ENCODE peak calls at places on chromosomes 3 and 15, in seven cellular contexts. U is NB4, X is HepG2, R is Peyer's patch, G is ovary, F is lower leg skin, L is A549. C is an unnamed sample.
A peak's percentile ranks its signal among the peaks of the same experiment; 100 is the strongest.

GRCh38 chr3:113832477-113833164 is 6.0 kb upstream of the GRAMD1C start:
- DNase-seq in U (no peak), X (peak; percentile 42), F (no peak), R (no peak), G (no peak), L (no peak), C (no peak)

GRCh38 chr3:165462616-165463334 is 266.6 kb upstream of the SLITRK3 start:
- DNase-seq in L (no peak), G (no peak), R (no peak), U (no peak), X (no peak), F (no peak), C (no peak)

GRCh38 chr15:67196672-67197363 is 57.6 kb downstream of the AAGAB start:
- DNase-seq in R (no peak), F (no peak), X (no peak), G (no peak), L (no peak), U (no peak), C (no peak)

GRCh38 chr3:50550079-50550736 is 17.3 kb downstream of the C3orf18 start:
- DNase-seq in F (no peak), U (peak; percentile 59), X (peak; percentile 36), L (peak; percentile 52), G (peak; percentile 62), R (peak; percentile 48), C (peak; percentile 40)

GRCh38 chr3:101084404-101084803 is 91.2 kb upstream of the ABI3BP start:
- DNase-seq in U (no peak), L (no peak), G (no peak), X (no peak), F (no peak), R (no peak), C (no peak)

GRCh38 chr15:23994273-23994672 is 307.2 kb upstream of the NDN start:
- DNase-seq in R (no peak), G (no peak), L (no peak), U (no peak), X (no peak), F (no peak), C (no peak)

GRCh38 chr3:113791381-113791780 is 44.5 kb downstream of the ATP6V1A start:
- DNase-seq in G (no peak), U (no peak), L (no peak), F (no peak), R (no peak), X (no peak), C (no peak)

GRCh38 chr3:57088503-57088902 is 28.0 kb downstream of the SPATA12 start:
- DNase-seq in R (no peak), F (no peak), G (no peak), X (no peak), U (no peak), L (no peak), C (no peak)

GRCh38 chr3:187739125-187739560 is 6.1 kb downstream of the BCL6 start:
- DNase-seq in L (no peak), R (peak; percentile 35), U (peak; percentile 32), G (peak; percentile 69), F (no peak), X (no peak), C (peak; percentile 77)

GRCh38 chr3:171774516-171774915 is 35.8 kb downstream of the PLD1 start:
- DNase-seq in U (no peak), F (no peak), L (no peak), G (no peak), X (no peak), R (no peak), C (no peak)

GRCh38 chr3:123749716-123750115 is 134.4 kb downstream of the MYLK start:
- DNase-seq in L (no peak), G (no peak), U (peak; percentile 55), R (no peak), F (no peak), X (peak; percentile 44), C (peak; percentile 40)

GRCh38 chr3:36891651-36892268 is 53.1 kb downstream of the TRANK1 start:
- DNase-seq in G (no peak), X (no peak), F (no peak), R (peak; percentile 66), L (no peak), U (no peak), C (no peak)

GRCh38 chr3:9468460-9468859 is 71.0 kb downstream of the SETD5 start:
- DNase-seq in X (no peak), F (no peak), R (no peak), G (no peak), U (no peak), L (no peak), C (no peak)

GRCh38 chr3:37072892-37073291 is 79.6 kb downstream of the MLH1 start:
- DNase-seq in X (no peak), U (no peak), F (no peak), L (no peak), R (no peak), G (no peak), C (no peak)

GRCh38 chr3:22159004-22159695 is 408.1 kb upstream of the ZNF385D start:
- DNase-seq in U (peak; percentile 18), G (no peak), R (no peak), X (peak; percentile 43), L (no peak), F (no peak), C (no peak)

GRCh38 chr3:133384331-133385027 is 15.4 kb upstream of the BFSP2 start:
- DNase-seq in U (peak; percentile 64), F (no peak), G (peak; percentile 33), L (peak; percentile 11), R (peak; percentile 18), X (peak; percentile 46), C (peak; percentile 27)

GRCh38 chr3:141058996-141059395 is 7.8 kb downstream of the SPSB4 start:
- DNase-seq in U (no peak), L (no peak), F (no peak), R (no peak), G (no peak), X (no peak), C (no peak)

GRCh38 chr15:40103124-40103858 is 5.4 kb downstream of the BMF start:
- DNase-seq in U (no peak), F (peak; percentile 86), R (no peak), L (no peak), X (no peak), G (peak; percentile 85), C (peak; percentile 89)

GRCh38 chr3:132003685-132004084 is 31.1 kb downstream of the CPNE4 start:
- DNase-seq in F (no peak), L (no peak), R (no peak), X (no peak), U (no peak), G (no peak), C (no peak)

GRCh38 chr3:50345586-50345985 is at the start of gene ZMYND10:
- DNase-seq in R (peak; percentile 65), F (peak; percentile 59), X (no peak), G (peak; percentile 59), L (peak; percentile 76), U (no peak), C (peak; percentile 96)

GRCh38 chr3:192449036-192449435 is 278.3 kb downstream of the FGF12 start:
- DNase-seq in G (no peak), R (no peak), U (peak; percentile 9), X (no peak), L (no peak), F (no peak), C (no peak)

DNA sequence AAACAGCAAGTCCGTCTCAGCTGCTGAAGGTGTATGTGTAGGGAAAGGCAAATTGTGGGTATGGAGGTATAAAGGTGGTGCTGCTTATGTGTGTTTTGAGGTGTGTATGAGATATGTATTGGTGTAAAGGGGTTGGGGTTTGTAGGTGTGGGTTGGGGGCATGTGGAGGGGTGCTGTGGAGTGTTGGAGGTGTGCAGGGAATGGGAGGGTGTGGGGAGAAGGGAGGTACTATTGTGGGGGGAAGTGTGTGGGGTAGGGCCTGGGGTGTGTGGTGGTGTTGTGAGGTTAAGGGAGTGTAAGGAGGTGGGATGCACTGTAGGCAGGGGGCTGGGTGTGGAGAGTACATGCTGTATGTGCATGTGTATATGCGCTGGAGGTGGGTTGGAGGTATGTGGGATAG is 15.7 kb downstream of the CCDC12 start:
- DNase-seq in X (no peak), U (no peak), R (no peak), G (no peak), F (no peak), L (no peak), C (no peak)
- TF ChIP-seq POLR2A in X (no peak), U (no peak), R (no peak), G (no peak), F (no peak), L (no peak), C (no peak)

GRCh38 chr3:23810342-23811116 is 4.8 kb downstream of the UBE2E1 start:
- DNase-seq in X (peak; percentile 41), L (peak; percentile 71), R (peak; percentile 66), G (peak; percentile 50), F (no peak), U (peak; percentile 69), C (peak; percentile 90)
- H3K4me3 ChIP-seq in X (peak overlapping the region; percentile 90), L (peak overlapping the region; percentile 66), R (peak overlapping the region; percentile 44), G (peak overlapping the region; percentile 65), F (peak overlapping the region; percentile 56), U (peak overlapping the region; percentile 62), C (peak overlapping the region; percentile 50)

GRCh38 chr3:149813367-149814281 is 609 bp downstream of the RNF13 start:
- DNase-seq in G (peak; percentile 18), R (peak; percentile 19), L (no peak), F (peak; percentile 16), X (peak; percentile 47), U (peak; percentile 44), C (no peak)

GRCh38 chr3:149812165-149812605 is 830 bp upstream of the RNF13 start:
- DNase-seq in U (no peak), R (no peak), G (no peak), L (no peak), F (peak; percentile 85), X (no peak), C (no peak)

GRCh38 chr3:149810846-149811245 is 2.2 kb upstream of the RNF13 start:
- DNase-seq in R (no peak), U (no peak), F (no peak), L (no peak), G (no peak), X (no peak), C (no peak)

GRCh38 chr3:149815318-149815717 is 2.3 kb downstream of the RNF13 start:
- DNase-seq in L (no peak), F (no peak), R (no peak), G (no peak), U (peak; percentile 45), X (no peak), C (no peak)

GRCh38 chr3:149812606-149813366 is at the start of gene RNF13:
- DNase-seq in L (peak; percentile 85), U (peak; percentile 91), X (peak; percentile 89), G (peak; percentile 97), F (peak; percentile 98), R (peak; percentile 97), C (peak; percentile 98)
- TF ChIP-seq POLR2A in L (peak; percentile 78), U (peak; percentile 52), X (peak; percentile 80), G (peak; percentile 55), F (no peak), R (peak; percentile 86), C (peak; percentile 92)

GRCh38 chr3:190699784-190700183 is 162.7 kb downstream of the GMNC start:
- DNase-seq in G (no peak), U (peak; percentile 40), R (no peak), X (no peak), L (no peak), F (no peak), C (no peak)

GRCh38 chr3:190697502-190697830 is 165.0 kb downstream of the GMNC start:
- DNase-seq in X (no peak), F (no peak), R (no peak), G (no peak), L (no peak), U (no peak), C (no peak)

GRCh38 chr3:190696777-190697501 is 165.6 kb downstream of the GMNC start:
- DNase-seq in U (peak; percentile 53), X (peak; percentile 24), G (no peak), R (no peak), L (peak; percentile 2), F (no peak), C (no peak)

GRCh38 chr3:190695994-190696393 is 166.5 kb downstream of the GMNC start:
- DNase-seq in U (no peak), X (peak; percentile 5), L (no peak), R (no peak), G (no peak), F (no peak), C (no peak)

GRCh38 chr3:190697901-190698300 is 164.6 kb downstream of the GMNC start:
- DNase-seq in U (no peak), G (no peak), L (no peak), F (no peak), R (no peak), X (no peak), C (no peak)
- H3K4me3 ChIP-seq in U (no peak overlapping the region), G (no peak overlapping the region), L (no peak overlapping the region), F (no peak overlapping the region), R (no peak overlapping the region), X (no peak overlapping the region), C (no peak overlapping the region)